ENCODE peak calls at places on chromosomes 1 and 21, in five cellular contexts. One of them, this sample, is unnamed.

GRCh38 chr1:25922633-25923567 is 16.7 kb upstream of the STMN1 start:
- DNase-seq in astrocyte of the spinal cord: peak; percentile 24
- DNase-seq in neural progenitor cell: peak; percentile 70
- DNase-seq in psoas muscle: peak; percentile 69
- DNase-seq in A549: peak; percentile 53
- DNase-seq in this sample: no peak

GRCh38 chr1:160576430-160576829 is 2.9 kb downstream of the CD84 start:
- DNase-seq in astrocyte of the spinal cord: no peak
- DNase-seq in neural progenitor cell: no peak
- DNase-seq in psoas muscle: no peak
- DNase-seq in A549: no peak
- DNase-seq in this sample: no peak

GRCh38 chr1:211344335-211344664 is 17.7 kb downstream of the TRAF5 start:
- DNase-seq in astrocyte of the spinal cord: peak; percentile 27
- DNase-seq in neural progenitor cell: no peak
- DNase-seq in psoas muscle: no peak
- DNase-seq in A549: no peak
- DNase-seq in this sample: no peak

GRCh38 chr1:46647611-46648010 is 20.6 kb downstream of the ATPAF1 start:
- DNase-seq in astrocyte of the spinal cord: no peak
- DNase-seq in neural progenitor cell: no peak
- DNase-seq in psoas muscle: no peak
- DNase-seq in A549: no peak
- DNase-seq in this sample: no peak

GRCh38 chr1:226429051-226429461 is 21.2 kb upstream of the PARP1 start:
- DNase-seq in astrocyte of the spinal cord: no peak
- DNase-seq in neural progenitor cell: no peak
- DNase-seq in psoas muscle: no peak
- DNase-seq in A549: no peak
- DNase-seq in this sample: no peak

GRCh38 chr1:222784916-222785315 is 29.9 kb upstream of the DISP1 start:
- DNase-seq in astrocyte of the spinal cord: no peak
- DNase-seq in neural progenitor cell: no peak
- DNase-seq in psoas muscle: no peak
- DNase-seq in A549: no peak
- DNase-seq in this sample: peak; percentile 75

GRCh38 chr1:43454270-43455011 is 710 bp upstream of the HYI start:
- DNase-seq in astrocyte of the spinal cord: peak; percentile 85
- DNase-seq in neural progenitor cell: peak; percentile 50
- DNase-seq in psoas muscle: peak; percentile 76
- DNase-seq in A549: no peak
- DNase-seq in this sample: no peak

GRCh38 chr1:229913491-229913890 is 153.5 kb upstream of the GALNT2 start:
- DNase-seq in astrocyte of the spinal cord: no peak
- DNase-seq in neural progenitor cell: no peak
- DNase-seq in psoas muscle: no peak
- DNase-seq in A549: no peak
- DNase-seq in this sample: no peak

GRCh38 chr1:44072204-44072603 is 40.9 kb upstream of the SLC6A9 start:
- DNase-seq in astrocyte of the spinal cord: peak; percentile 90
- DNase-seq in neural progenitor cell: no peak
- DNase-seq in psoas muscle: no peak
- DNase-seq in A549: no peak
- DNase-seq in this sample: no peak

GRCh38 chr1:156151093-156151688 is 2.2 kb upstream of the SEMA4A start:
- DNase-seq in astrocyte of the spinal cord: no peak
- DNase-seq in neural progenitor cell: no peak
- DNase-seq in psoas muscle: peak; percentile 45
- DNase-seq in A549: no peak
- DNase-seq in this sample: no peak

GRCh38 chr1:145871994-145872411 is 13.1 kb upstream of the PIAS3 start:
- DNase-seq in astrocyte of the spinal cord: peak; percentile 66
- DNase-seq in neural progenitor cell: peak; percentile 48
- DNase-seq in psoas muscle: peak; percentile 70
- DNase-seq in A549: no peak
- DNase-seq in this sample: no peak

GRCh38 chr1:152502496-152503180 is 8.0 kb upstream of the LCE5A start:
- DNase-seq in astrocyte of the spinal cord: no peak
- DNase-seq in neural progenitor cell: no peak
- DNase-seq in psoas muscle: no peak
- DNase-seq in A549: peak; percentile 84
- DNase-seq in this sample: no peak

GRCh38 chr1:150551784-150552691 is 2.8 kb downstream of the ADAMTSL4 start:
- DNase-seq in astrocyte of the spinal cord: peak; percentile 84
- DNase-seq in neural progenitor cell: peak; percentile 46
- DNase-seq in psoas muscle: peak; percentile 92
- DNase-seq in A549: peak; percentile 60
- DNase-seq in this sample: no peak

GRCh38 chr1:187413770-187414169 is 585.0 kb downstream of the PLA2G4A start:
- DNase-seq in astrocyte of the spinal cord: peak; percentile 23
- DNase-seq in neural progenitor cell: no peak
- DNase-seq in psoas muscle: no peak
- DNase-seq in A549: peak; percentile 12
- DNase-seq in this sample: peak; percentile 42

GRCh38 chr1:19454265-19455198 is 30.8 kb downstream of the CAPZB start:
- DNase-seq in astrocyte of the spinal cord: no peak
- DNase-seq in neural progenitor cell: no peak
- DNase-seq in psoas muscle: no peak
- DNase-seq in A549: no peak
- DNase-seq in this sample: no peak

GRCh38 chr1:181155339-181155738 is 66.8 kb downstream of the IER5 start:
- DNase-seq in astrocyte of the spinal cord: no peak
- DNase-seq in neural progenitor cell: no peak
- DNase-seq in psoas muscle: no peak
- DNase-seq in A549: no peak
- DNase-seq in this sample: no peak

GRCh38 chr1:153357853-153358690 is at the start of gene S100A9:
- DNase-seq in astrocyte of the spinal cord: no peak
- DNase-seq in neural progenitor cell: no peak
- DNase-seq in psoas muscle: no peak
- DNase-seq in A549: no peak
- DNase-seq in this sample: no peak

GRCh38 chr1:205294175-205294913 is 27.2 kb downstream of the NUAK2 start:
- DNase-seq in astrocyte of the spinal cord: peak; percentile 80
- DNase-seq in neural progenitor cell: peak; percentile 83
- DNase-seq in psoas muscle: no peak
- DNase-seq in A549: peak; percentile 95
- DNase-seq in this sample: no peak

GRCh38 chr1:245656189-245656717 is 501.5 kb downstream of the KIF26B start:
- DNase-seq in astrocyte of the spinal cord: no peak
- DNase-seq in neural progenitor cell: no peak
- DNase-seq in psoas muscle: no peak
- DNase-seq in A549: no peak
- DNase-seq in this sample: no peak

GRCh38 chr1:155893389-155894142 is 17.6 kb downstream of the RIT1 start:
- DNase-seq in astrocyte of the spinal cord: peak; percentile 80
- DNase-seq in neural progenitor cell: no peak
- DNase-seq in psoas muscle: no peak
- DNase-seq in A549: peak; percentile 75
- DNase-seq in this sample: no peak

GRCh38 chr1:72122099-72122893 is 160.0 kb downstream of the NEGR1 start:
- DNase-seq in astrocyte of the spinal cord: no peak
- DNase-seq in neural progenitor cell: no peak
- DNase-seq in psoas muscle: no peak
- DNase-seq in A549: no peak
- DNase-seq in this sample: no peak
- H3K4me3 ChIP-seq in astrocyte of the spinal cord: no peak overlapping the region
- H3K4me3 ChIP-seq in neural progenitor cell: no peak overlapping the region
- H3K4me3 ChIP-seq in psoas muscle: no peak overlapping the region
- H3K4me3 ChIP-seq in A549: no peak overlapping the region
- H3K4me3 ChIP-seq in this sample: no peak overlapping the region

GRCh38 chr1:103525114-103525606 is 339 bp upstream of the RNPC3 start:
- DNase-seq in astrocyte of the spinal cord: peak; percentile 60
- DNase-seq in neural progenitor cell: peak; percentile 75
- DNase-seq in psoas muscle: no peak
- DNase-seq in A549: peak; percentile 38
- DNase-seq in this sample: no peak
- H3K4me3 ChIP-seq in astrocyte of the spinal cord: peak overlapping the region; percentile 31
- H3K4me3 ChIP-seq in neural progenitor cell: peak overlapping the region; percentile 37
- H3K4me3 ChIP-seq in psoas muscle: peak overlapping the region; percentile 63
- H3K4me3 ChIP-seq in A549: peak overlapping the region; percentile 48
- H3K4me3 ChIP-seq in this sample: peak overlapping the region; percentile 32

DNA sequence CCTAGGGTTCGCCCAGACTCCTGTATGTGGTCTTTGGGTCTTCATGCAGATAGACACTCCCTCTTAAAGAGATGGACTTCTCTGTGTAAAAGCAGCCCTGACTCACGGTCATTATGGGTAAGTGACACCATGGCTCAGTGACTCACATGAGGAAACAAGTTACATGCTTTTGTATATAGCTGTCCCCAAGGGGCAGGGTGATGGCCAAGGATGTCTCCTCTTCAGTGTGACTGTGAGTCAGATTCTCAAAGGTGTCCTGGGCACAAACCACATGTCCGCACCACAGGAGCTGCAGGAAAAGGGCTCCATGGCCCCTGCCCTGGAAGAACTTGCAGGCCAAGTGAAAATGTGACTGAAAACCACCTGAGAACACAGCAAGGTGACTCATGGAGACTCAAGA is 380.4 kb downstream of the NPHP4 start:
- DNase-seq in astrocyte of the spinal cord: no peak
- DNase-seq in neural progenitor cell: no peak
- DNase-seq in psoas muscle: no peak
- DNase-seq in A549: no peak
- DNase-seq in this sample: no peak
- H3K4me3 ChIP-seq in astrocyte of the spinal cord: no peak overlapping the region
- H3K4me3 ChIP-seq in neural progenitor cell: no peak overlapping the region
- H3K4me3 ChIP-seq in psoas muscle: no peak overlapping the region
- H3K4me3 ChIP-seq in A549: no peak overlapping the region
- H3K4me3 ChIP-seq in this sample: no peak overlapping the region

GRCh38 chr21:35090403-35090802 is 41.3 kb upstream of the RUNX1 start:
- DNase-seq in astrocyte of the spinal cord: no peak
- DNase-seq in neural progenitor cell: no peak
- DNase-seq in psoas muscle: no peak
- DNase-seq in A549: no peak
- DNase-seq in this sample: no peak

GRCh38 chr21:35086357-35086756 is 37.3 kb upstream of the RUNX1 start:
- DNase-seq in astrocyte of the spinal cord: peak; percentile 45
- DNase-seq in neural progenitor cell: no peak
- DNase-seq in psoas muscle: no peak
- DNase-seq in A549: no peak
- DNase-seq in this sample: no peak

GRCh38 chr21:35083246-35083645 is 34.1 kb upstream of the RUNX1 start:
- DNase-seq in astrocyte of the spinal cord: no peak
- DNase-seq in neural progenitor cell: no peak
- DNase-seq in psoas muscle: no peak
- DNase-seq in A549: no peak
- DNase-seq in this sample: no peak

GRCh38 chr21:35088235-35088865 is 39.2 kb upstream of the RUNX1 start:
- DNase-seq in astrocyte of the spinal cord: no peak
- DNase-seq in neural progenitor cell: no peak
- DNase-seq in psoas muscle: no peak
- DNase-seq in A549: no peak
- DNase-seq in this sample: no peak

DNA sequence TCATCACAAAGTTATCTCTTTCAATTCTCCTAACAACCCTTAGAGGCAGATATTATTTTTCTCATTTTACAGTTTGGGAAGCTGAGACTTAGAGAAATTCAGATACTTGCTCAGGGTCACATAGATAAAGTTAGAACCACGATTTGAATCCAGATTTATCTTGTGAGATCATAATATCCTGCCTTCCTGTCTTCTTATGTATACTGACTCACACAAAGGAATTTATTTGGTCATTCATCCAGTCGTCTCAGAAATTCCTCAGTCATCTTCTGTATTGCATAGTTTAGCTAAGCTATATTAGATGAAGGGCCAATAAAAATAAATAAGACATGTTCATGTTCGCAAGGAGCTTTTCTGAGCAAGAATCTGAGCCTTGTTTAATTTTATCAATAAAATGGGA is 35.8 kb upstream of the RUNX1 start:
- DNase-seq in astrocyte of the spinal cord: peak; percentile 92
- DNase-seq in neural progenitor cell: no peak
- DNase-seq in psoas muscle: no peak
- DNase-seq in A549: peak; percentile 33
- DNase-seq in this sample: no peak
- H3K4me3 ChIP-seq in astrocyte of the spinal cord: no peak overlapping the region
- H3K4me3 ChIP-seq in neural progenitor cell: no peak overlapping the region
- H3K4me3 ChIP-seq in psoas muscle: no peak overlapping the region
- H3K4me3 ChIP-seq in A549: no peak overlapping the region
- H3K4me3 ChIP-seq in this sample: no peak overlapping the region

This sample was measured in LNCaP clone FGC.